ENCODE peak calls at places on chromosome 14, in eight cellular contexts. S is NCI-H1417 treated with DMSO at 0.1 percent for 48 hours; T is amniotic epithelial cell; O is fibroblast of lung; U is smooth muscle cell of the brain vasculature; H is Calu3; M is kidney epithelial cell; A is stimulated activated CD4-positive, alpha-beta T cell treated with anti-CD3 and anti-CD28 coated beads, Interleukin-4, amount 100 ng/mL, for 1 hour. E is an unnamed sample.

GRCh38 chr14:52175982-52176502 is 91.5 kb upstream of the PTGDR start:
- DNase-seq in U (no peak), M (no peak), T (no peak), O (no peak), A (no peak), H (no peak), S (no peak), E (no peak)

GRCh38 chr14:60188115-60188514 is 22.9 kb upstream of the DHRS7 start:
- DNase-seq in T (no peak), S (no peak), O (peak; percentile 22), A (no peak), M (no peak), H (no peak), U (no peak), E (no peak)

GRCh38 chr14:66496188-66496807 is 10.1 kb downstream of the CCDC196 start:
- DNase-seq in M (no peak), T (peak; percentile 38), H (no peak), A (no peak), U (no peak), O (peak; percentile 3), S (no peak), E (no peak)

GRCh38 chr14:104359969-104360442 is 219.6 kb upstream of the C14orf180 start:
- DNase-seq in H (no peak), O (no peak), U (no peak), M (no peak), S (no peak), T (no peak), A (no peak), E (no peak)

GRCh38 chr14:29339491-29339890 is 572.9 kb downstream of the FOXG1 start:
- DNase-seq in O (no peak), A (no peak), M (peak; percentile 49), U (no peak), H (no peak), T (peak; percentile 10), S (no peak), E (peak; percentile 7)

GRCh38 chr14:71591929-71592328 is 340.3 kb upstream of the RGS6 start:
- DNase-seq in O (peak; percentile 39), A (no peak), T (peak; percentile 90), H (peak; percentile 18), S (no peak), U (no peak), M (peak; percentile 28), E (peak; percentile 69)

GRCh38 chr14:96086032-96086431 is 46.9 kb downstream of the C14orf132 start:
- DNase-seq in U (no peak), A (no peak), S (no peak), H (peak; percentile 74), O (peak; percentile 77), M (peak; percentile 77), T (peak; percentile 85), E (peak; percentile 72)

GRCh38 chr14:32397871-32398640 is 69.0 kb downstream of the AKAP6 start:
- DNase-seq in M (no peak), A (no peak), S (no peak), H (no peak), O (peak; percentile 48), U (no peak), T (peak; percentile 84), E (peak; percentile 83)

GRCh38 chr14:69886843-69887242 is 7.6 kb downstream of the SMOC1 start:
- DNase-seq in O (peak; percentile 73), M (no peak), U (no peak), S (no peak), T (peak; percentile 24), H (no peak), A (no peak), E (no peak)

GRCh38 chr14:100780646-100781355 is 45.1 kb upstream of the MEG3 start:
- DNase-seq in S (no peak), U (no peak), H (no peak), O (no peak), A (no peak), M (no peak), T (no peak), E (no peak)

GRCh38 chr14:44962573-44963528 is 861 bp downstream of the TOGARAM1 start:
- DNase-seq in A (peak; percentile 24), M (no peak), O (peak; percentile 50), U (no peak), T (peak; percentile 49), H (peak; percentile 38), S (no peak), E (peak; percentile 73)

GRCh38 chr14:20624495-20625070 is 16.9 kb downstream of the OR6S1 start:
- DNase-seq in S (no peak), A (peak; percentile 27), U (no peak), M (no peak), O (peak; percentile 62), H (peak; percentile 69), T (peak; percentile 54), E (peak; percentile 68)

GRCh38 chr14:92903359-92903758 is 19.6 kb upstream of the CHGA start:
- DNase-seq in O (no peak), U (no peak), T (no peak), S (no peak), A (peak; percentile 10), M (no peak), H (no peak), E (no peak)

GRCh38 chr14:75363156-75363555 is 64.7 kb upstream of the JDP2 start:
- DNase-seq in M (no peak), O (no peak), H (no peak), T (no peak), U (no peak), S (no peak), A (no peak), E (no peak)

GRCh38 chr14:69490219-69490918 is 5.8 kb downstream of the PLEKHD1 start:
- DNase-seq in M (no peak), O (no peak), H (no peak), T (no peak), S (no peak), U (no peak), A (no peak), E (no peak)

GRCh38 chr14:36852853-36853634 is 191.4 kb downstream of the PAX9 start:
- DNase-seq in M (no peak), A (no peak), H (no peak), T (peak; percentile 95), O (peak; percentile 28), S (no peak), U (no peak), E (peak; percentile 89)

GRCh38 chr14:68285421-68286179 is 466.0 kb downstream of the RAD51B start:
- DNase-seq in S (no peak), T (peak; percentile 74), H (no peak), M (no peak), O (no peak), A (peak; percentile 62), U (no peak), E (no peak)

GRCh38 chr14:71243697-71244096 is 336.4 kb downstream of the PCNX1 start:
- DNase-seq in T (peak; percentile 88), H (no peak), S (no peak), A (no peak), M (no peak), U (no peak), O (no peak), E (peak; percentile 90)

GRCh38 chr14:74426202-74426582 is at the start of gene SYNDIG1L:
- DNase-seq in S (no peak), T (no peak), A (no peak), O (no peak), U (no peak), M (no peak), H (no peak), E (no peak)

GRCh38 chr14:50067723-50068495 is 48.5 kb downstream of the VCPKMT start:
- DNase-seq in O (peak; percentile 47), A (no peak), T (peak; percentile 80), H (peak; percentile 66), S (no peak), U (peak; percentile 44), M (no peak), E (peak; percentile 57)

GRCh38 chr14:96202441-96203094 is 2.1 kb upstream of the BDKRB2 start:
- DNase-seq in T (peak; percentile 41), O (no peak), S (no peak), M (no peak), U (no peak), A (no peak), H (no peak), E (no peak)

GRCh38 chr14:105049753-105050550 is 15.3 kb downstream of the GPR132 start:
- DNase-seq in U (no peak), T (no peak), O (no peak), M (no peak), H (no peak), S (no peak), A (no peak), E (no peak)

GRCh38 chr14:55274760-55275159 is 3.5 kb downstream of the FBXO34 start:
- DNase-seq in U (no peak), M (no peak), H (no peak), S (no peak), T (peak; percentile 87), A (no peak), O (peak; percentile 42), E (peak; percentile 53)

GRCh38 chr14:76926521-76927251 is 100.5 kb downstream of the LRRC74A start:
- DNase-seq in H (no peak), S (no peak), M (no peak), T (peak; percentile 51), U (no peak), A (peak; percentile 33), O (peak; percentile 80), E (peak; percentile 85)

GRCh38 chr14:95500772-95501401 is 15.6 kb downstream of the SYNE3 start:
- DNase-seq in T (peak; percentile 80), S (no peak), M (no peak), H (no peak), U (no peak), A (no peak), O (peak; percentile 82), E (peak; percentile 89)

GRCh38 chr14:75310295-75311059 is 31.8 kb downstream of the FOS start:
- DNase-seq in A (no peak), U (peak; percentile 96), H (peak; percentile 74), T (peak; percentile 83), M (no peak), S (peak; percentile 75), O (peak; percentile 95), E (peak; percentile 89)

GRCh38 chr14:76844223-76844622 is 18.0 kb downstream of the LRRC74A start:
- DNase-seq in S (no peak), O (no peak), H (peak; percentile 23), A (peak; percentile 61), M (no peak), T (peak; percentile 8), U (no peak), E (no peak)

GRCh38 chr14:84988391-84988790 is 541.6 kb upstream of the FLRT2 start:
- DNase-seq in T (peak; percentile 46), H (no peak), S (no peak), O (no peak), M (no peak), A (no peak), U (no peak), E (no peak)

GRCh38 chr14:102928412-102929348 is 6.2 kb downstream of the AMN start:
- DNase-seq in H (peak; percentile 91), U (no peak), A (peak; percentile 76), O (peak; percentile 31), M (no peak), T (peak; percentile 40), S (no peak), E (peak; percentile 60)

GRCh38 chr14:22807432-22808087 is 7.7 kb downstream of the SLC7A7 start:
- DNase-seq in M (no peak), A (no peak), U (no peak), O (no peak), S (no peak), H (no peak), T (no peak), E (no peak)

GRCh38 chr14:94043111-94043755 is 17.1 kb downstream of the OTUB2 start:
- DNase-seq in A (no peak), H (no peak), S (no peak), O (peak; percentile 58), M (no peak), U (no peak), T (no peak), E (no peak)

GRCh38 chr14:65560340-65561027 is 148.0 kb downstream of the FUT8 start:
- DNase-seq in A (no peak), T (peak; percentile 71), H (no peak), S (peak; percentile 42), M (no peak), O (no peak), U (no peak), E (no peak)

GRCh38 chr14:72513994-72514659 is 379.8 kb downstream of the DPF3 start:
- DNase-seq in M (peak; percentile 14), O (peak; percentile 75), U (no peak), A (no peak), H (peak; percentile 28), S (no peak), T (peak; percentile 51), E (peak; percentile 87)

GRCh38 chr14:73386342-73386741 is 72.0 kb downstream of the NUMB start:
- DNase-seq in U (no peak), O (peak; percentile 8), M (no peak), A (no peak), H (no peak), S (no peak), T (peak; percentile 19), E (no peak)

E was measured in adipocyte.